ENCODE peak calls at places on chromosomes 11 and 22, in eight cellular contexts. One of them, this sample, is unnamed.

GRCh38 chr11:36426226-36426848 is 83.7 kb downstream of the TRAF6 start:
- DNase-seq in prostate gland: no peak
- DNase-seq in gastrocnemius medialis: no peak
- DNase-seq in HepG2: no peak
- DNase-seq in CD8-positive, alpha-beta memory T cell: no peak
- DNase-seq in kidney: no peak
- DNase-seq in aorta: no peak
- DNase-seq in dorsolateral prefrontal cortex: no peak
- DNase-seq in this sample: no peak

GRCh38 chr11:125141686-125142535 is 22.6 kb upstream of the PKNOX2 start:
- DNase-seq in prostate gland: no peak
- DNase-seq in gastrocnemius medialis: no peak
- DNase-seq in HepG2: no peak
- DNase-seq in CD8-positive, alpha-beta memory T cell: peak
- DNase-seq in kidney: no peak
- DNase-seq in aorta: peak
- DNase-seq in dorsolateral prefrontal cortex: no peak
- DNase-seq in this sample: peak

GRCh38 chr11:108588287-108588686 is 5.3 kb downstream of the EXPH5 start:
- DNase-seq in prostate gland: no peak
- DNase-seq in gastrocnemius medialis: no peak
- DNase-seq in HepG2: no peak
- DNase-seq in CD8-positive, alpha-beta memory T cell: no peak
- DNase-seq in kidney: no peak
- DNase-seq in aorta: no peak
- DNase-seq in dorsolateral prefrontal cortex: no peak
- DNase-seq in this sample: no peak

GRCh38 chr11:11039249-11039965 is 181.6 kb upstream of the ZBED5 start:
- DNase-seq in prostate gland: no peak
- DNase-seq in gastrocnemius medialis: no peak
- DNase-seq in HepG2: no peak
- DNase-seq in CD8-positive, alpha-beta memory T cell: no peak
- DNase-seq in kidney: no peak
- DNase-seq in aorta: no peak
- DNase-seq in dorsolateral prefrontal cortex: no peak
- DNase-seq in this sample: no peak

GRCh38 chr11:35812850-35813249 is 131.0 kb upstream of the LDLRAD3 start:
- DNase-seq in prostate gland: no peak
- DNase-seq in gastrocnemius medialis: no peak
- DNase-seq in HepG2: no peak
- DNase-seq in CD8-positive, alpha-beta memory T cell: no peak
- DNase-seq in kidney: no peak
- DNase-seq in aorta: no peak
- DNase-seq in dorsolateral prefrontal cortex: no peak
- DNase-seq in this sample: peak

GRCh38 chr11:68632802-68633201 is 51.5 kb upstream of the GAL start:
- DNase-seq in prostate gland: peak
- DNase-seq in gastrocnemius medialis: no peak
- DNase-seq in HepG2: peak
- DNase-seq in CD8-positive, alpha-beta memory T cell: peak
- DNase-seq in kidney: no peak
- DNase-seq in aorta: no peak
- DNase-seq in dorsolateral prefrontal cortex: no peak
- DNase-seq in this sample: no peak

GRCh38 chr11:134439181-134439580 is 27.1 kb upstream of the B3GAT1 start:
- DNase-seq in prostate gland: no peak
- DNase-seq in gastrocnemius medialis: no peak
- DNase-seq in HepG2: no peak
- DNase-seq in CD8-positive, alpha-beta memory T cell: no peak
- DNase-seq in kidney: no peak
- DNase-seq in aorta: no peak
- DNase-seq in dorsolateral prefrontal cortex: peak
- DNase-seq in this sample: no peak

GRCh38 chr22:49853981-49854791 is 542 bp downstream of the ZBED4 start:
- DNase-seq in prostate gland: peak
- DNase-seq in gastrocnemius medialis: no peak
- DNase-seq in HepG2: no peak
- DNase-seq in CD8-positive, alpha-beta memory T cell: peak
- DNase-seq in kidney: peak
- DNase-seq in aorta: peak
- DNase-seq in dorsolateral prefrontal cortex: no peak
- DNase-seq in this sample: peak

GRCh38 chr11:118168751-118169150 is 7.7 kb downstream of the SCN2B start:
- DNase-seq in prostate gland: no peak
- DNase-seq in gastrocnemius medialis: no peak
- DNase-seq in HepG2: no peak
- DNase-seq in CD8-positive, alpha-beta memory T cell: no peak
- DNase-seq in kidney: no peak
- DNase-seq in aorta: peak
- DNase-seq in dorsolateral prefrontal cortex: no peak
- DNase-seq in this sample: no peak

GRCh38 chr11:91946397-91947090 is 278.1 kb upstream of the FAT3 start:
- DNase-seq in prostate gland: no peak
- DNase-seq in gastrocnemius medialis: no peak
- DNase-seq in HepG2: no peak
- DNase-seq in CD8-positive, alpha-beta memory T cell: no peak
- DNase-seq in kidney: no peak
- DNase-seq in aorta: no peak
- DNase-seq in dorsolateral prefrontal cortex: no peak
- DNase-seq in this sample: no peak

GRCh38 chr11:26842458-26842841 is 120.6 kb upstream of the SLC5A12 start:
- DNase-seq in prostate gland: no peak
- DNase-seq in gastrocnemius medialis: peak
- DNase-seq in HepG2: no peak
- DNase-seq in CD8-positive, alpha-beta memory T cell: no peak
- DNase-seq in kidney: no peak
- DNase-seq in aorta: no peak
- DNase-seq in dorsolateral prefrontal cortex: no peak
- DNase-seq in this sample: no peak

GRCh38 chr11:102109896-102110760 is at the start of gene YAP1:
- DNase-seq in prostate gland: peak
- DNase-seq in gastrocnemius medialis: peak
- DNase-seq in HepG2: peak
- DNase-seq in CD8-positive, alpha-beta memory T cell: peak
- DNase-seq in kidney: peak
- DNase-seq in aorta: peak
- DNase-seq in dorsolateral prefrontal cortex: peak
- DNase-seq in this sample: peak

GRCh38 chr22:30733081-30733680 is 38.5 kb downstream of the OSBP2 start:
- DNase-seq in prostate gland: no peak
- DNase-seq in gastrocnemius medialis: no peak
- DNase-seq in HepG2: no peak
- DNase-seq in CD8-positive, alpha-beta memory T cell: no peak
- DNase-seq in kidney: no peak
- DNase-seq in aorta: no peak
- DNase-seq in dorsolateral prefrontal cortex: no peak
- DNase-seq in this sample: no peak

GRCh38 chr11:95922536-95923440 is 1.1 kb downstream of the MTMR2 start:
- DNase-seq in prostate gland: no peak
- DNase-seq in gastrocnemius medialis: no peak
- DNase-seq in HepG2: no peak
- DNase-seq in CD8-positive, alpha-beta memory T cell: no peak
- DNase-seq in kidney: no peak
- DNase-seq in aorta: no peak
- DNase-seq in dorsolateral prefrontal cortex: no peak
- DNase-seq in this sample: no peak

GRCh38 chr11:131495417-131495816 is 125.0 kb downstream of the NTM start:
- DNase-seq in prostate gland: no peak
- DNase-seq in gastrocnemius medialis: peak
- DNase-seq in HepG2: no peak
- DNase-seq in CD8-positive, alpha-beta memory T cell: no peak
- DNase-seq in kidney: no peak
- DNase-seq in aorta: peak
- DNase-seq in dorsolateral prefrontal cortex: peak
- DNase-seq in this sample: peak

GRCh38 chr11:2778630-2779498 is 79.1 kb upstream of the KCNQ1OT1 start:
- DNase-seq in prostate gland: peak
- DNase-seq in gastrocnemius medialis: peak
- DNase-seq in HepG2: peak
- DNase-seq in CD8-positive, alpha-beta memory T cell: no peak
- DNase-seq in kidney: peak
- DNase-seq in aorta: peak
- DNase-seq in dorsolateral prefrontal cortex: peak
- DNase-seq in this sample: peak
- H3K27ac ChIP-seq in prostate gland: peak
- H3K27ac ChIP-seq in gastrocnemius medialis: peak
- H3K27ac ChIP-seq in HepG2: no peak
- H3K27ac ChIP-seq in CD8-positive, alpha-beta memory T cell: peak
- H3K27ac ChIP-seq in kidney: peak
- H3K27ac ChIP-seq in aorta: no peak
- H3K27ac ChIP-seq in dorsolateral prefrontal cortex: peak
- H3K27ac ChIP-seq in this sample: peak

DNA sequence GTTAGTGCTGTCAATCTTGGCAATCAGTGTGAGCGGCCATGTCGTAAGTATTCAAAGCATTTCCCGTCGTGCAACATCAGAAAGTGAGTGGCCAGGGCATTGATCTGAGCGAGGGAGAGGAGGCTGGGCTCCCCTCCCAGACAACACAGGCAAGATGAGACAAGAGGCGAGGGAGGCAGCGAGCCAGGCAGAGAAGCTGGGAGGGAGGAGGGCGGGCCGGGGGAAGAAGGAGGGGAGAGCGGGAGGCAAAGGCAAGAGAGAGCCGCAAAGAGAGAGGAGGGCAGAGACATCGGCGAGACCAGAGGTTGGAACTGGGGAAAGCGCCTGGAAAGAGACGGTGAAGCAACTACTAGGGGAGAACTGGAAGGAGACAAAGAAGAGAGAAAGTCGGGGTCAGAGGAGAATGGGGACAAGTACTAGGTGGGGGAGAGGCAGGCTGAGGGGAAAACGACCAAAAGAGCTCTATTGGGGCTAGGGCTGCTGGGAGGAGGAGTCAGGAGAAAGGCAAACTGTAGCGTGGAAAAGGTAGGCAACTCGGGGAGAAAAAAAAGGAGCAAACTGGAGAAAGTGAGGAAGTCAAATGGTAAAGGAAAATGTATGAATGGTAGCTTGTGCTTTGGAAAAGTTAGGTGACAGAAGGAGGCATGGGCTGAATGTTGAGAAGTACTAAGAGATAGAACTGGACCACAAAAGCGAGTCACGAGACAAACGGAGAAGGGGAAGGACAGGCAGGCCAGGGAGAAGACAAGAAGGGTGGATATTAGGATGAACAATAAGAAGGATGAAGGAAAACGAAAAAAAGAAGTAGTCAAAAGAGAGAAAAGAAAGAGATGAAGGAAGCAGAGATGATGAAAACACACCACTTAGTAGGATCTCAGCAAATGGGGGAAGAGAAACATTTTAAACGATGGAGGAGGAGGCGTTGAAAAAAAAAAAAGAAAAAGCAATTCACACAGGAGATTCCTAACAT is 130.5 kb upstream of the C11orf58 start:
- DNase-seq in prostate gland: peak
- DNase-seq in gastrocnemius medialis: peak
- DNase-seq in HepG2: no peak
- DNase-seq in CD8-positive, alpha-beta memory T cell: no peak
- DNase-seq in kidney: peak
- DNase-seq in aorta: peak
- DNase-seq in dorsolateral prefrontal cortex: no peak
- DNase-seq in this sample: peak
- H3K27ac ChIP-seq in prostate gland: peak
- H3K27ac ChIP-seq in gastrocnemius medialis: peak
- H3K27ac ChIP-seq in HepG2: no peak
- H3K27ac ChIP-seq in CD8-positive, alpha-beta memory T cell: no peak
- H3K27ac ChIP-seq in kidney: peak
- H3K27ac ChIP-seq in aorta: no peak
- H3K27ac ChIP-seq in dorsolateral prefrontal cortex: peak
- H3K27ac ChIP-seq in this sample: peak

DNA sequence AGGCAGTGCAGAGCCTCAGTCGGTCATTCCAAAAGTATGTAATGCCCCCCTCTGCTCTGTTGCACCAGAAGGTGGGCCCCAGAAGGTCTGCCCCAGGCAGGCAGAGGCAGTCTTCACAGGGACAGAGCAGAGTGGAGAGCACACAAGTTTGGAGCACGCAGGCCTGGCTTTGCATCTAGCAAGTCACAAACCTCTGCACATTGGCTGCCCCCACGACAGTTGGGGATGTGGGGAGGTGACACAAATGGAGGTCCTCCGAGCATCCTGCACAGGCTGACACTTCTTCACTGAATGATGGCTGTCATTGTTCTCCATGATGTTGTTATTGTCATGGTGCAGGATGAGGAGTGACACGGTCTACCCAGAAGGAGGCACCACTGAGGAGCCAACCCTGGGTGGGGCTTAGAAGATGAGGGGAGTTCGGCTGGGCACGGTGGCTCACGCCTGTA is 11.9 kb downstream of the TOM1 start:
- DNase-seq in prostate gland: no peak
- DNase-seq in gastrocnemius medialis: peak
- DNase-seq in HepG2: no peak
- DNase-seq in CD8-positive, alpha-beta memory T cell: no peak
- DNase-seq in kidney: no peak
- DNase-seq in aorta: no peak
- DNase-seq in dorsolateral prefrontal cortex: no peak
- DNase-seq in this sample: no peak
- H3K27ac ChIP-seq in prostate gland: no peak
- H3K27ac ChIP-seq in gastrocnemius medialis: peak
- H3K27ac ChIP-seq in HepG2: peak
- H3K27ac ChIP-seq in CD8-positive, alpha-beta memory T cell: no peak
- H3K27ac ChIP-seq in kidney: peak
- H3K27ac ChIP-seq in aorta: no peak
- H3K27ac ChIP-seq in dorsolateral prefrontal cortex: no peak
- H3K27ac ChIP-seq in this sample: peak

GRCh38 chr22:46757104-46757503 is 5.3 kb upstream of the TBC1D22A start:
- DNase-seq in prostate gland: no peak
- DNase-seq in gastrocnemius medialis: no peak
- DNase-seq in HepG2: no peak
- DNase-seq in CD8-positive, alpha-beta memory T cell: no peak
- DNase-seq in kidney: peak
- DNase-seq in aorta: no peak
- DNase-seq in dorsolateral prefrontal cortex: no peak
- DNase-seq in this sample: no peak

GRCh38 chr22:46756097-46756496 is 6.4 kb upstream of the TBC1D22A start:
- DNase-seq in prostate gland: no peak
- DNase-seq in gastrocnemius medialis: no peak
- DNase-seq in HepG2: no peak
- DNase-seq in CD8-positive, alpha-beta memory T cell: no peak
- DNase-seq in kidney: peak
- DNase-seq in aorta: no peak
- DNase-seq in dorsolateral prefrontal cortex: no peak
- DNase-seq in this sample: no peak

GRCh38 chr22:46761017-46761416 is 1.4 kb upstream of the TBC1D22A start:
- DNase-seq in prostate gland: no peak
- DNase-seq in gastrocnemius medialis: no peak
- DNase-seq in HepG2: no peak
- DNase-seq in CD8-positive, alpha-beta memory T cell: no peak
- DNase-seq in kidney: no peak
- DNase-seq in aorta: no peak
- DNase-seq in dorsolateral prefrontal cortex: no peak
- DNase-seq in this sample: no peak

GRCh38 chr22:46758098-46758497 is 4.4 kb upstream of the TBC1D22A start:
- DNase-seq in prostate gland: no peak
- DNase-seq in gastrocnemius medialis: no peak
- DNase-seq in HepG2: no peak
- DNase-seq in CD8-positive, alpha-beta memory T cell: no peak
- DNase-seq in kidney: no peak
- DNase-seq in aorta: no peak
- DNase-seq in dorsolateral prefrontal cortex: no peak
- DNase-seq in this sample: no peak

DNA sequence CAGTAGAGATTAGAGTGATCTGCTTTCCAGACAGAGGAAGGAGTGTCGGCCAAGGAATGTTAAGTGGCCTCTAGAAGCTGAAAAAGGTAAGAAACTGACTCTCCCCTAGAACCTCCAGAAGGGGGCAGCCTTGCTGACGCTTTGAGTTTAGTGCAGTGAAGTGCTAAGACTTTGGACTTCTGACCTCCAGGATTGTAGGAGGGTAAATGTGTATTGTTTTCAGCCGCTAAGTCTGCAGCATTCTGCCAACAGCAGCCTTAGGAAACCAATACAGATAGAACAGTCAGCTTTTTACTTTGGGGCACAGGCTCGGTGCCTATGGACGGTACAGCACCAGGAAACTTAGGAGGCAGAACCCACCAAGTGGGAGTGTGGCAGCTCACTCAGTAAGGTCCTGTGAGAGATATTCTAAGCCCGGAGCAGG is 3.6 kb upstream of the TBC1D22A start:
- DNase-seq in prostate gland: no peak
- DNase-seq in gastrocnemius medialis: no peak
- DNase-seq in HepG2: peak
- DNase-seq in CD8-positive, alpha-beta memory T cell: peak
- DNase-seq in kidney: peak
- DNase-seq in aorta: peak
- DNase-seq in dorsolateral prefrontal cortex: no peak
- DNase-seq in this sample: no peak
- H3K27ac ChIP-seq in prostate gland: no peak
- H3K27ac ChIP-seq in gastrocnemius medialis: peak
- H3K27ac ChIP-seq in HepG2: peak
- H3K27ac ChIP-seq in CD8-positive, alpha-beta memory T cell: no peak
- H3K27ac ChIP-seq in kidney: peak
- H3K27ac ChIP-seq in aorta: no peak
- H3K27ac ChIP-seq in dorsolateral prefrontal cortex: no peak
- H3K27ac ChIP-seq in this sample: peak

This sample was measured in heart right ventricle.